ENCODE peak calls at places on chromosomes 11 and 22, in four cellular contexts. P is uterus; S is CD8-positive, alpha-beta T cell; J is neural progenitor cell. K is an unnamed sample.

GRCh38 chr11:111388842-111389241 is 9.8 kb upstream of the POU2AF1 start:
- DNase-seq in P (no peak), S (no peak), J (no peak), K (no peak)

GRCh38 chr22:43988116-43988817 is 33.0 kb downstream of the SAMM50 start:
- DNase-seq in J (no peak), P (no peak), S (no peak), K (no peak)

GRCh38 chr11:102260241-102260640 is 57.0 kb upstream of the BIRC3 start:
- DNase-seq in P (no peak), S (no peak), J (peak), K (no peak)

GRCh38 chr11:35103366-35104194 is 35.4 kb upstream of the CD44 start:
- DNase-seq in J (no peak), S (no peak), P (no peak), K (no peak)

GRCh38 chr22:41028841-41029240 is 63.6 kb upstream of the EP300 start:
- DNase-seq in S (no peak), J (no peak), P (no peak), K (peak)

GRCh38 chr22:42887523-42888507 is 30.7 kb upstream of the ARFGAP3 start:
- DNase-seq in P (no peak), S (no peak), J (no peak), K (no peak)

GRCh38 chr11:74084796-74085541 is 76.1 kb upstream of the UCP3 start:
- DNase-seq in J (no peak), P (no peak), S (no peak), K (no peak)

GRCh38 chr22:28983190-28983589 is 78.4 kb downstream of the C22orf31 start:
- DNase-seq in S (no peak), P (no peak), J (no peak), K (no peak)

GRCh38 chr11:1035577-1036283 is 788 bp downstream of the MUC6 start:
- DNase-seq in S (no peak), J (no peak), P (no peak), K (no peak)

GRCh38 chr11:70073188-70073817 is 4.8 kb upstream of the ANO1 start:
- DNase-seq in P (peak), S (no peak), J (peak), K (no peak)

GRCh38 chr22:45612940-45613339 is 58.7 kb upstream of the ATXN10 start:
- DNase-seq in S (no peak), J (peak), P (no peak), K (no peak)

GRCh38 chr11:125886997-125887372 is 483 bp upstream of the HYLS1 start:
- DNase-seq in S (peak), J (no peak), P (peak), K (no peak)

GRCh38 chr22:44702479-44703219 is 645 bp downstream of the PRR5 start:
- DNase-seq in S (no peak), J (peak), P (no peak), K (no peak)

GRCh38 chr11:1390603-1391164 is 950 bp downstream of the BRSK2 start:
- DNase-seq in S (no peak), P (no peak), J (peak), K (no peak)

GRCh38 chr11:22347857-22348496 is 9.8 kb downstream of the SLC17A6 start:
- DNase-seq in S (no peak), P (no peak), J (no peak), K (no peak)

GRCh38 chr11:877565-877964 is 33.0 kb downstream of the CHID1 start:
- DNase-seq in S (no peak), P (no peak), J (peak), K (no peak)

GRCh38 chr11:109998921-109999320 is 94.3 kb upstream of the ZC3H12C start:
- DNase-seq in P (no peak), S (no peak), J (no peak), K (no peak)

GRCh38 chr11:2509481-2510001 is 64.7 kb downstream of the KCNQ1 start:
- DNase-seq in J (no peak), P (peak), S (no peak), K (no peak)

GRCh38 chr11:92340839-92341238 is 116.2 kb downstream of the FAT3 start:
- DNase-seq in P (no peak), J (peak), S (no peak), K (no peak)

GRCh38 chr11:128516467-128516778 is 70.9 kb downstream of the ETS1 start:
- DNase-seq in S (no peak), J (no peak), P (no peak), K (no peak)

GRCh38 chr11:128512478-128513127 is 74.8 kb downstream of the ETS1 start:
- DNase-seq in P (no peak), S (no peak), J (no peak), K (no peak)

GRCh38 chr11:128515086-128515485 is 72.3 kb downstream of the ETS1 start:
- DNase-seq in P (no peak), S (no peak), J (no peak), K (no peak)

GRCh38 chr11:128515766-128516466 is 71.4 kb downstream of the ETS1 start:
- DNase-seq in P (no peak), S (no peak), J (no peak), K (no peak)

GRCh38 chr11:128513915-128514681 is 73.3 kb downstream of the ETS1 start:
- DNase-seq in J (no peak), P (no peak), S (no peak), K (no peak)
- H3K4me3 ChIP-seq in J (no peak), P (no peak), S (peak), K (no peak)

DNA sequence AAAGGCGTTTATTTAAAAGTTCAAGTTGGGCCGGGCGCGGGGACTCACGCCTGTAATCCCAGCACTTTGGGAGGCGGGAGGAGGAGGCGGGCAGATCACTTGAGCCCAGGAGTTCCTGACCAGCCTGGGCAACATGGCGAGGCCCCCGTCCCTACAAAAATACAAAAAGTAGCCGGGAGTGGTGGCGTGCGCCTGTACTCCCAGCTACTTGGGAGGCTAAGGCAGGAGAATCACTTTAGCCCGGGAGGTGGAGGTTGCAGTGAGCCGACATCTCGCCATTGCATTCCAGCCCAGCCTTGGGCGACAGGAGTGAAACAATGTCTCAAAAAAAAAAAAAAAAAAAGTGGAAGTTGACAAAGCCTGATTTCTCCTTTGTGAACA is 757 bp downstream of the PTPMT1 start:
- DNase-seq in P (no peak), J (no peak), S (no peak), K (no peak)
- TF ChIP-seq CTCF in P (no peak), J (no peak), S (no peak), K (no peak)

GRCh38 chr11:123745764-123746451 is 4.4 kb upstream of the ZNF202 start:
- DNase-seq in J (peak), P (no peak), S (no peak), K (no peak)

GRCh38 chr11:123741159-123741951 is at the start of gene ZNF202:
- DNase-seq in S (peak), P (peak), J (peak), K (peak)

GRCh38 chr11:123742778-123743177 is 1.3 kb upstream of the ZNF202 start:
- DNase-seq in P (no peak), S (no peak), J (no peak), K (no peak)

GRCh38 chr11:123740787-123741158 is 687 bp downstream of the ZNF202 start:
- DNase-seq in S (no peak), J (no peak), P (no peak), K (no peak)

GRCh38 chr11:123742334-123742733 is 874 bp upstream of the ZNF202 start:
- DNase-seq in P (no peak), S (no peak), J (peak), K (no peak)
- H3K4me3 ChIP-seq in P (peak), S (peak), J (peak), K (peak)

DNA sequence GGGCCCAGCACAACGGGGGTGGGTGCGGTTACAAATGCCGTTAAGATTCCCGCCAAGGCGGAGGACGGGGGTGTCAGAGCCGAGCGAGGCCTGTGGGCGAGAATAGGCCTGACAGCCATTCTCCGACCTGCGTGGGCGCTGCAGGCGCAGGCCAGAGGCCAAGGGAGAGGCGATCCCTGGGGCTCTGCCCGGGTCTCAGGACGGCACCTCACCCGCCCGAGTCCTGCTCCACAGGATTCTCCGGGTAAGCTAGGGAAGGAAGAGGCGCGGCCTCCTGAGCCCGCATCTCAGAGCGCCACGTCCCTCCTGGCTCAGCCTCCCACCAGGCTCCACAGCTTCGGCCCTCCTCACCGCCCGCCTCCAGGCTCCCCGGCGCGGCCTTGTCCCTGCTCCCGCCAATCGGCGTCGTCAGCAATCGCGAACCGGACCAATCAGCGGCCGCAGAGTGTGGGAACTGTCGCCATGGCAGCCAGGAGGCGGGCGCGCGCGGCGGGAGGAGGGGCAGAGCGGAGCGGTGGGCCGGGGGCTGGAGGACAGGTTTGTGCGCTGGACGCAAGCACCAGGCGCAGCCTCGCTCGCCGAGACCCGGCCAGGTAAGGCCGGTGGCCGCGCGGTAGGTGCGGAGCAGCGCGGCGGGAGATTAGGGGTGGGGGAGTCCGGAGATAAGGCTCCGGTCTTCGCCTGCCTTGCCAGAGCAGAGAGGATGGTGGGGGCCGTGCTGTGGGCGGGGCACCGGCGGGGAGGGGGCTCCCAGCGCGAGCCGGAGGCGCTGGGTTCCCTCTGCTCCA is at the start of gene NUCB2:
- DNase-seq in J (peak), P (peak), S (peak), K (peak)
- TF ChIP-seq CTCF in J (no peak), P (no peak), S (no peak), K (no peak)

GRCh38 chr22:19767427-19768380 is 7.1 kb downstream of the TBX1 start:
- DNase-seq in P (peak), J (no peak), S (no peak), K (no peak)

GRCh38 chr22:19765477-19766234 is 5.1 kb downstream of the TBX1 start:
- DNase-seq in J (peak), P (no peak), S (no peak), K (no peak)

GRCh38 chr22:19766506-19767426 is 6.2 kb downstream of the TBX1 start:
- DNase-seq in J (peak), S (peak), P (no peak), K (no peak)

GRCh38 chr22:19764636-19765476 is 4.3 kb downstream of the TBX1 start:
- DNase-seq in P (no peak), J (peak), S (no peak), K (no peak)

GRCh38 chr22:19766235-19766505 is 5.6 kb downstream of the TBX1 start:
- DNase-seq in J (peak), P (no peak), S (no peak), K (no peak)
- H3K4me3 ChIP-seq in J (peak), P (no peak), S (no peak), K (no peak)

GRCh38 chr11:66133216-66133775 is 63.2 kb downstream of the PACS1 start:
- DNase-seq in S (no peak), J (no peak), P (no peak), K (no peak)
- TF ChIP-seq CTCF in S (no peak), J (no peak), P (no peak), K (no peak)

GRCh38 chr11:75939992-75940391 is 125.0 kb downstream of the UVRAG start:
- DNase-seq in J (no peak), P (no peak), S (no peak), K (no peak)
- H3K4me3 ChIP-seq in J (no peak), P (no peak), S (no peak), K (no peak)